ENCODE peak calls at places on chromosomes 5 and 9, in four cellular contexts. Z, K, F and C are unnamed samples. For H3K4me1, the result is how much of the 10 kb centered on the place peaks cover.

GRCh38 chr9:86720893-86721698 is 226.2 kb downstream of the GAS1 start:
- DNase-seq in Z (no peak), K (no peak), F (no peak), C (no peak)

GRCh38 chr9:77097335-77097734 is 77.9 kb downstream of the FOXB2 start:
- DNase-seq in Z (no peak), K (no peak), F (no peak), C (no peak)

GRCh38 chr5:109873687-109874086 is 184.0 kb downstream of the MAN2A1 start:
- DNase-seq in Z (no peak), K (no peak), F (no peak), C (no peak)

GRCh38 chr5:130605200-130605599 is 559.9 kb downstream of the HINT1 start:
- DNase-seq in Z (no peak), K (peak), F (no peak), C (no peak)

GRCh38 chr9:70362952-70363351 is 51.5 kb downstream of the KLF9 start:
- DNase-seq in Z (no peak), K (no peak), F (no peak), C (peak)

GRCh38 chr9:91425270-91425669 is 1.6 kb upstream of the NFIL3 start:
- DNase-seq in Z (no peak), K (no peak), F (no peak), C (no peak)

GRCh38 chr9:86454701-86455402 is 100.6 kb upstream of the TUT7 start:
- DNase-seq in Z (no peak), K (no peak), F (no peak), C (no peak)

GRCh38 chr5:176868731-176869130 is 30.4 kb downstream of the HK3 start:
- DNase-seq in Z (no peak), K (no peak), F (no peak), C (no peak)

GRCh38 chr5:133869675-133869978 is 98.8 kb downstream of the C5orf15 start:
- DNase-seq in Z (no peak), K (no peak), F (no peak), C (peak)

GRCh38 chr5:53671447-53671846 is 111.0 kb downstream of the NDUFS4 start:
- DNase-seq in Z (no peak), K (no peak), F (no peak), C (no peak)
- H3K4me1 ChIP-seq in Z (under half), K (under half), F (under half), C (under half)

DNA sequence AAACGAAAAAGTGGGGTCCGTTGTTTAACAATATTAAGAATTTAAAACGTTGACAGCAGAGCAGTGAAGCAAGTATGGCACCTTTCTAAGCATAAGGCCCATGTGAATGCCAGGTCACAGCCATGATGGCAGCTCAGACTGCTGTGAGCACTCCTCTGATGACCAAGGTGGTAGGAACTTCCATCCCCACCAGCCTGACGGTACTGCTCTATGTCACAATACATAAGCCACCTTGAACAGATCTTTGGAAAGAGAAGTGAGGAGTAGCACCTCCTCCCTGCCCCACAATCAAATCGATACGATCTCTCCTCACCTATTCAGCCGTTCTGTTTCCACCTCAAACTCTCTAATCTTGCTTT is 105.9 kb downstream of the DCP2 start:
- DNase-seq in Z (no peak), K (no peak), F (no peak), C (no peak)
- H3K4me1 ChIP-seq in Z (under half), K (under half), F (under half), C (under half)

DNA sequence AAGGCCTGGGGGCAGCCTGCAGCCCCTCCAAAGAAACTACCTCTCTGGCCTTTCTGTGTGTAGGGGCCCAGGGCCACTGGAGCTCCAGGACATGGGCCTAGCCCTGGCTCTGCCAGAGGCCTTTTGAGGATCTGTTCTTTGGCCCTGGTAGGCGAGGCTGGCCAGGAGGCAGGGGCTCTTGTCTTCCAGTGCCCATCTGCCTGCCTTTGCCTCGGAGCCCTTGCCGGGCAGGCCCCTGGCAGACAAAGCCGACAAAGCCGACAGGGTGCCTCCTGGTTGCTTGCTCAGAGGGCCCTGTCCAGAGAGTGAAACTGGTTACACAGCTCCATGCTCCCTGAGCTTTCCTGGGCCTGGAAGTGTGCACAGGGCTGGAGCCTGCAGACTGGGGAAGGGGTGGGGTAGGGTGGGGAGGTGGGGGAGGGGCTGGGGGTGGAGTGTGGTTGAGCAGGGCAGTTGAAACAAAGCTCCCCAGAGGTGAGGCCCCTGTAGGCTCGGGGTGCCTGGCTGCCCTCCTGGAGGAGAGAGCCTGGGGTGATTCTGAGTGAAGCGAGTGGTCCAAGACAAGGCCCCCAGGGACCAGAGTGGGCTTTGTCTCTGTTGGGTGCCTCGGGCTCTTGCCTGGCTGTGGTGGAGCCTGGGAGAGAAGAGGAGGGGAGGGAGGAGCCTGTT is 29.3 kb downstream of the PTPA start:
- DNase-seq in Z (no peak), K (peak), F (no peak), C (no peak)
- H3K4me1 ChIP-seq in Z (half or more), K (half or more), F (under half), C (under half)

DNA sequence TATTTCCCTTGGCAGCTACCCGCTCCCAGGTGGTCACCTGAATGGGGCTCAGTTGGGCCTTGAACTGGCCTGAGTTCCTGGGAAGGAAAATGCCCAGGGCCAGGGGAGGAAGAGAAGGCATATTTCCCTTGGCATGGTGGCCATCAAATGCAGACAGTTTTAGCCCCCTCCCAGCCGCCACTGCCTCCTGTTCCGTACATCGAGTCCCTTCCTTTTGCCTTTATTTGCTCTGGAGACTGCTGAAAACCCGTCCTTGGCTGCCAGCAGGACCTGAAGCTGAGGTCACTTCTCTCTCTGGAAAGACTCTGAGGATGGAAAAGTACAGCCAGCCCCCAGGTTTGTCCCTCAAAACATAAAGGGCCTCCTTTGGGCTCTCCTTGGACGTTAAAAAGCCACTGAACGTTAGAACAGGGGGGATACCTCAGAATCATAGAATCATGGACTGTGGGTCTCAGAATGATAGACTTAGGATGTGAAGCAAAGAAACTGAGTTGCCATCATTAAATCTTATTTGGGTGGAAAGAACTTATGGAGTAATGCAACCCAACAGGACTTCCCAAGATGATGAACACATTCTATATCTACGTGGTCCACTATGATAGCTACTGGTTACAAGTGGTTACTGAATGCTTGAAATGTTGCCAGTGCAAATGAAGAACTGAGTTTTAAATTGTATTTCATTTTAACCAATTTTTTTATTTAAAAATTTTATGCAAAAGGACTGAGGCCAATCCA is 7.1 kb downstream of the SPARC start:
- DNase-seq in Z (no peak), K (no peak), F (no peak), C (no peak)
- H3K4me1 ChIP-seq in Z (half or more), K (under half), F (under half), C (under half)

GRCh38 chr5:81422671-81423070 is 28.7 kb upstream of the ACOT12 start:
- DNase-seq in Z (no peak), K (peak), F (no peak), C (no peak)
- H3K4me1 ChIP-seq in Z (under half), K (under half), F (under half), C (under half)

DNA sequence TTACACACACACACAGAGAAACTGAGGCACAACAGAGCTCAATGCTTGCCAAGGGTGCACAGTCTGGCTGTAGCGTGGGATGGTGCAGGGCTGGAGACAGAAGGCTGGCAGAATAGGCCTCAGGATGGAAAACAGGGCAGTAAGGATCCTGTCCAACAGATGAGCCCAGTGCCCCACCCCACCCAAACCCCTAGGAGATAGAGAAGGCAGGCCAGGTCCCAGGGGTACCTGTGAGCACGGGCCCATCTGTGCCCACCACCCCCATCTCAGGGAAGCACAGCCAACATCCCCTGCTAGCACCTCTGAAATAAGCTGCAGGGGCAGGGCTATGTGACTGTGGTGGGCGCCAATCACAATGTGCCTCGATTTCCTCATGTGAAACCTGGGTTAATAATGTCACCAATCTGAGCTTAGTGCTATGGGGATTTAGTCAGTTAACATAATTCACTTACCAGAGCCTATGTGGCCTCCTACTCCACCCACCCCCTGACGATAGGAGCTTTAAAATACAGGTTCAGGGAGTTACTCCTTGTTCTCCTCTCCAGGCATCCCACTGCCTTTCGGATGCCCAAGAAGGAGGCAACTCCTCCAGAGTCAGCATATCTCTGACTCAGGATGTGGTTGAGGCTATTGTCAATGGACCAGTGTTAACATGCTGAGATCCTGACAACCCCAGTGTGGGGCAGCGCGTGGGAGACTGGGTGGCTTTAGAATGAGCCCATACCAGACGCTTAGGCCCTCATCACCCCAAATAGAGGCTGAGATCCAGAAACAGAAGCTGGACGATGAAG is 27.6 kb downstream of the BICD2 start:
- DNase-seq in Z (peak), K (no peak), F (no peak), C (peak)
- H3K4me1 ChIP-seq in Z (half or more), K (under half), F (under half), C (half or more)

GRCh38 chr9:121445986-121446385 is 53.7 kb downstream of the GGTA1 start:
- DNase-seq in Z (no peak), K (peak), F (no peak), C (no peak)

GRCh38 chr9:121450241-121450640 is 49.4 kb downstream of the GGTA1 start:
- DNase-seq in Z (no peak), K (no peak), F (no peak), C (no peak)

GRCh38 chr9:121453232-121453892 is 46.3 kb downstream of the GGTA1 start:
- DNase-seq in Z (no peak), K (no peak), F (no peak), C (no peak)

GRCh38 chr9:121449786-121450185 is 49.9 kb downstream of the GGTA1 start:
- DNase-seq in Z (no peak), K (no peak), F (no peak), C (no peak)

DNA sequence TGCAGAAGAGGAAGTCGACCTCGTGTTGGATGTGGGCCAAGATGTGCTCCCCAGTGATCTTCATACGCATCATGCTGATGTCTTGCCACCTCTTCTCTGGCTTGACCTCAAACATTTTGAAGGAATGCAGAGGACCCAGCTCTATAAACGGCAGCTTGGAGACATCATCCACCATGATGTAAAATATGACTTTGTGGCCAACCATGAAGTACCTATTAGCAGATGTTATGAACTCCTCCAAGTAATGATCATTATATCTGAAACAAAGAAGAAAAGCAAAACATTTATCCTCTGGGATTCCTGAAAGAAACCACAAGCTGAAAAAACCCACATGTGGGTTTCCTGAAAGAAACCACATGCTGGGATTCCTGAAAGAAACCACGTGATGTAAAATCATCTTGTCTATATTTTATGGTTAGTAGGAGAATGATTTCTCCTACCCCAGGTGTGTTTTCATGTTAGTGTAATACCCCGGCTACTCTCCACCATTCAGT is 52.3 kb downstream of the GGTA1 start:
- DNase-seq in Z (no peak), K (no peak), F (no peak), C (no peak)
- H3K4me1 ChIP-seq in Z (under half), K (under half), F (under half), C (under half)

GRCh38 chr5:67201897-67202549 is 5.4 kb upstream of the CD180 start:
- DNase-seq in Z (no peak), K (no peak), F (no peak), C (no peak)
- H3K4me1 ChIP-seq in Z (under half), K (under half), F (under half), C (under half)

GRCh38 chr5:143214890-143215289 is 188.6 kb downstream of the NR3C1 start:
- DNase-seq in Z (no peak), K (no peak), F (no peak), C (no peak)
- H3K4me1 ChIP-seq in Z (under half), K (under half), F (under half), C (under half)